ENCODE peak calls at places on chromosomes 11 and 22, in six cellular contexts. J is Peyer's patch; F is sigmoid colon; T is OCI-LY7; A is CD8-positive, alpha-beta memory T cell; W is breast epithelium. I is an unnamed sample.

GRCh38 chr11:12271826-12272366 is 105.5 kb upstream of the PARVA start:
- DNase-seq in A (peak; percentile 30), J (no peak), F (peak; percentile 43), T (no peak), W (peak; percentile 20), I (no peak)

GRCh38 chr11:110182886-110183285 is 89.7 kb downstream of the ZC3H12C start:
- DNase-seq in J (no peak), F (no peak), T (no peak), W (no peak), A (no peak), I (no peak)

GRCh38 chr11:95283653-95284052 is 52.7 kb upstream of the SESN3 start:
- DNase-seq in A (no peak), T (no peak), F (no peak), J (no peak), W (no peak), I (no peak)

GRCh38 chr11:88384004-88384677 is 46.6 kb upstream of the CTSC start:
- DNase-seq in T (no peak), F (no peak), W (no peak), A (no peak), J (no peak), I (no peak)

GRCh38 chr11:128189823-128190222 is 397.5 kb downstream of the ETS1 start:
- DNase-seq in A (no peak), T (no peak), F (no peak), J (no peak), W (no peak), I (no peak)

GRCh38 chr11:110793556-110793955 is 81.3 kb upstream of the ARHGAP20 start:
- DNase-seq in A (no peak), J (no peak), F (no peak), W (no peak), T (no peak), I (no peak)

GRCh38 chr11:87463486-87464102 is 425.9 kb downstream of the TMEM135 start:
- DNase-seq in J (no peak), F (no peak), T (peak; percentile 71), W (no peak), A (no peak), I (no peak)

GRCh38 chr11:61293869-61294716 is 1.0 kb downstream of the VWCE start:
- DNase-seq in T (peak; percentile 63), J (no peak), W (no peak), F (peak; percentile 85), A (peak; percentile 55), I (peak; percentile 3)

GRCh38 chr11:106728861-106729260 is 289.4 kb downstream of the GUCY1A2 start:
- DNase-seq in T (no peak), W (no peak), F (no peak), A (no peak), J (no peak), I (no peak)

GRCh38 chr11:128294685-128295079 is 292.7 kb downstream of the ETS1 start:
- DNase-seq in F (no peak), T (no peak), W (no peak), J (no peak), A (no peak), I (no peak)

GRCh38 chr11:115503083-115503885 is 931 bp downstream of the CADM1 start:
- DNase-seq in T (peak; percentile 88), F (peak; percentile 81), A (peak; percentile 54), J (peak; percentile 66), W (peak; percentile 61), I (no peak)

GRCh38 chr11:110091995-110092576 is 1.1 kb upstream of the ZC3H12C start:
- DNase-seq in J (no peak), A (no peak), W (no peak), F (no peak), T (no peak), I (no peak)

GRCh38 chr11:126362879-126363655 is 7.6 kb downstream of the ST3GAL4 start:
- DNase-seq in J (no peak), T (no peak), A (no peak), W (peak; percentile 27), F (peak; percentile 55), I (no peak)

GRCh38 chr11:86803641-86804040 is 3.3 kb downstream of the PRSS23 start:
- DNase-seq in F (no peak), J (no peak), T (no peak), A (no peak), W (no peak), I (no peak)

GRCh38 chr11:2303627-2304155 is 1.9 kb downstream of the TSPAN32 start:
- DNase-seq in J (peak; percentile 43), W (no peak), T (no peak), F (no peak), A (no peak), I (no peak)

GRCh38 chr11:86671386-86672006 is 920 bp downstream of the ME3 start:
- DNase-seq in J (peak; percentile 71), W (peak; percentile 80), F (peak; percentile 92), A (no peak), T (no peak), I (no peak)

GRCh38 chr11:44977493-44977984 is 26.9 kb upstream of the TP53I11 start:
- DNase-seq in A (no peak), W (no peak), J (peak; percentile 65), F (no peak), T (no peak), I (no peak)

GRCh38 chr11:84390441-84391078 is 1104.4 kb upstream of the CCDC90B start:
- DNase-seq in T (no peak), J (no peak), A (no peak), W (no peak), F (no peak), I (no peak)

GRCh38 chr11:120210651-120211521 is at the start of gene OAF:
- DNase-seq in A (peak; percentile 75), T (peak; percentile 88), W (no peak), J (peak; percentile 81), F (peak; percentile 85), I (peak; percentile 86)

GRCh38 chr11:9858822-9859221 is 194.9 kb downstream of the SWAP70 start:
- DNase-seq in A (no peak), W (no peak), F (no peak), J (no peak), T (peak; percentile 53), I (peak; percentile 36)

GRCh38 chr22:48827228-48827810 is 1000.4 kb downstream of the BRD1 start:
- DNase-seq in W (peak; percentile 63), T (no peak), J (peak; percentile 17), F (no peak), A (no peak), I (no peak)

DNA sequence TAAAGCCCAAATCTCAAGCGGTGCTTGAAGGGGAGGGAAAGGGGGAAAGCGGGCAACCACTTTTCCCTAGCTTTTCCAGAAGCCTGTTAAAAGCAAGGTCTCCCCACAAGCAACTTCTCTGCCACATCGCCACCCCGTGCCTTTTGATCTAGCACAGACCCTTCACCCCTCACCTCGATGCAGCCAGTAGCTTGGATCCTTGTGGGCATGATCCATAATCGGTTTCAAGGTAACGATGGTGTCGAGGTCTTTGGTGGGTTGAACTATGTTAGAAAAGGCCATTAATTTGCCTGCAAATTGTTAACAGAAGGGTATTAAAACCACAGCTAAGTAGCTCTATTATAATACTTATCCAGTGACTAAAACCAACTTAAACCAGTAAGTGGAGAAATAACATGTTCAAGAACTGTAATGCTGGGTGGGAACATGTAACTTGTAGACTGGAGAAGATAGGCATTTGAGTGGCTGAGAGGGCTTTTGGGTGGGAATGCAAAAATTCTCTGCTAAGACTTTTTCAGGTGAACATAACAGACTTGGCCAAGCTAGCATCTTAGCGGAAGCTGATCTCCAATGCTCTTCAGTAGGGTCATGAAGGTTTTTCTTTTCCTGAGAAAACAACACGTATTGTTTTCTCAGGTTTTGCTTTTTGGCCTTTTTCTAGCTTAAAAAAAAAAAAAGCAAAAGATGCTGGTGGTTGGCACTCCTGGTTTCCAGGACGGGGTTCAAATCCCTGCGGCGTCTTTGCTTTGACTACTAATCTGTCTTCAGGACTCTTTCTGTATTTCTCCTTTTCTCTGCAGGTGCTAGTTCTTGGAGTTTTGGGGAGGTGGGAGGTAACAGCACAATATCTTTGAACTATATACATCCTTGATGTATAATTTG is 6.8 kb downstream of the MALAT1 start:
- DNase-seq in J (no peak), W (peak; percentile 38), A (no peak), T (peak; percentile 45), F (peak; percentile 70), I (no peak)
- H3K4me3 ChIP-seq in J (peak overlapping the region; percentile 81), W (peak overlapping the region; percentile 91), A (peak overlapping the region; percentile 97), T (peak overlapping the region; percentile 79), F (peak overlapping the region; percentile 73), I (peak overlapping the region; percentile 100)

DNA sequence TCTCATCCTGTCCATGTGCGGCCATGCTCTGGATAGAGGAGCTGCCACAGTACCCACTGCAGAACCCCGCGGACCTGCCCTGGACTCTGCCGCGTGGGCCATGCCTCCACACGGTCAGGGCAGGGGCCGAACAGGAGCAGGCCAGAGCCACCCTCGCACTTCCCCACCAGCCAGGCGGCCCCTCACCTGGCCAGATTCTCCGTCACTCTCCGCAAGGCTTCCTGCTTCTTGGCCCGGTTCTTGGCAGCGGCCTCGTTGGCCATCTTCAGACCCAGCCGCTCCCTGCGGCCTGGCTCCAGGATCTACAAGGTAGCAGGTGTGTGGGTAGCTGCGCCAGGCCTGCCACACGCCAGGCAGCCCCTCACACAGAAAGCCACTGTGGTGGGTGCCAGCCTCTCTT is 3.8 kb downstream of the TSSK2 start:
- DNase-seq in T (no peak), J (no peak), F (no peak), W (no peak), A (no peak), I (no peak)
- H3K36me3 ChIP-seq in T (peaks cover 58% of the 10 kb centered on the region), J (peaks cover 60% of the 10 kb centered on the region), F (peaks cover 49% of the 10 kb centered on the region), W (peaks cover 13% of the 10 kb centered on the region), A (peaks cover 55% of the 10 kb centered on the region), I (peaks cover 70% of the 10 kb centered on the region)

GRCh38 chr11:269146-269890 is 8.9 kb upstream of the NLRP6 start:
- DNase-seq in A (peak; percentile 72), T (peak; percentile 99), J (peak; percentile 82), W (no peak), F (no peak), I (peak; percentile 85)

GRCh38 chr11:271316-271715 is 6.9 kb upstream of the NLRP6 start:
- DNase-seq in A (no peak), T (no peak), F (no peak), J (peak; percentile 86), W (no peak), I (no peak)

GRCh38 chr11:266676-267439 is 11.3 kb upstream of the NLRP6 start:
- DNase-seq in F (no peak), T (peak; percentile 53), A (peak; percentile 60), J (peak; percentile 69), W (no peak), I (no peak)

GRCh38 chr11:270451-271208 is 7.6 kb upstream of the NLRP6 start:
- DNase-seq in T (no peak), F (no peak), W (no peak), A (no peak), J (peak; percentile 58), I (no peak)

GRCh38 chr11:267491-267994 is 10.7 kb upstream of the NLRP6 start:
- DNase-seq in A (peak; percentile 76), J (peak; percentile 90), T (peak; percentile 73), W (no peak), F (peak; percentile 84), I (peak; percentile 52)
- H3K4me3 ChIP-seq in A (peak overlapping the region; percentile 49), J (peak overlapping the region; percentile 55), T (peak overlapping the region; percentile 62), W (peak overlapping the region; percentile 62), F (peak overlapping the region; percentile 38), I (peak overlapping the region; percentile 70)

GRCh38 chr11:47756208-47756607 is 10.9 kb downstream of the FNBP4 start:
- DNase-seq in A (no peak), T (no peak), F (no peak), J (no peak), W (no peak), I (no peak)

DNA sequence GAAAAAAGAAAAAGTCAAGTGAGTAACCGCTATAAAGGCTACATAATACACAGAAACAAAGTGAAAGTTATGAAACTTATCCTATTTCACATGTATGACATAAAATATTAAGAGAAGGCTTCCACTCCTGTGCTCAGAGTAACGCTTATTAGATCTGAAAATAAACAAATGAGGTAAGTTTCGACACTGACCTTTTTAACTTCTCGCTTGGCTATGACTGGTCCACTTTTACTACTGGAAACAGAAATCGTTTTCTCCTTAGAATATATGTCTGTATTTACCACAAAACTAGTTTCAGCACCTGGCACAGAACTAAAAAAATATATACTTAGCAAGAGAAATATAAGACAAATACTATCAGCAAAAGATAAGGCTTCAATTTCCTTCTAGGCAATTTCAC is 16.4 kb downstream of the FNBP4 start:
- DNase-seq in W (no peak), J (no peak), F (no peak), A (no peak), T (no peak), I (no peak)
- H3K36me3 ChIP-seq in W (no peaks in the 10 kb centered on the region), J (peaks cover 99% of the 10 kb centered on the region), F (peaks cover 78% of the 10 kb centered on the region), A (peaks cover 72% of the 10 kb centered on the region), T (peaks cover 96% of the 10 kb centered on the region), I (peaks cover 81% of the 10 kb centered on the region)